ENCODE peak calls at places on chromosomes 3 and 15, in five cellular contexts. Q is effector memory CD4-positive, alpha-beta T cell; N is body of pancreas; G is anterior cingulate cortex; I is GM06990. X is an unnamed sample.

GRCh38 chr15:52661909-52662308 is 17.3 kb downstream of the ATOSA start:
- DNase-seq in I (no peak), N (no peak), Q (no peak), G (no peak), X (no peak)

GRCh38 chr15:68581725-68582124 is 2.9 kb downstream of the CORO2B start:
- DNase-seq in I (no peak), N (no peak), G (no peak), Q (no peak), X (no peak)

GRCh38 chr3:102069211-102069662 is 219.9 kb downstream of the NFKBIZ start:
- DNase-seq in I (no peak), Q (no peak), N (no peak), G (no peak), X (no peak)

GRCh38 chr3:107976204-107976775 is 114.5 kb downstream of the CD47 start:
- DNase-seq in I (no peak), N (no peak), G (no peak), Q (no peak), X (no peak)

GRCh38 chr3:105187340-105187739 is 179.4 kb upstream of the ALCAM start:
- DNase-seq in N (no peak), I (no peak), G (no peak), Q (no peak), X (no peak)

GRCh38 chr3:141050576-141050912 is 603 bp upstream of the SPSB4 start:
- DNase-seq in G (no peak), N (peak), I (no peak), Q (no peak), X (no peak)

GRCh38 chr15:35753486-35753885 is 207.5 kb upstream of the DPH6 start:
- DNase-seq in Q (no peak), G (no peak), N (no peak), I (no peak), X (no peak)

GRCh38 chr3:48765376-48765775 is 48.4 kb upstream of the IP6K2 start:
- DNase-seq in I (no peak), N (peak), Q (no peak), G (no peak), X (no peak)

GRCh38 chr3:186815490-186815889 is 9.2 kb upstream of the RFC4 start:
- DNase-seq in G (no peak), Q (no peak), N (no peak), I (no peak), X (no peak)

GRCh38 chr3:63912768-63913588 is 795 bp upstream of the SCAANT1 start:
- DNase-seq in Q (peak), G (no peak), I (no peak), N (peak), X (no peak)

GRCh38 chr3:71128951-71129350 is 454.6 kb downstream of the FOXP1 start:
- DNase-seq in Q (no peak), I (no peak), G (no peak), N (no peak), X (no peak)

GRCh38 chr3:186239321-186239720 is 122.7 kb downstream of the DGKG start:
- DNase-seq in G (peak), Q (no peak), I (no peak), N (peak), X (no peak)

GRCh38 chr3:107962946-107963345 is 127.9 kb downstream of the CD47 start:
- DNase-seq in G (no peak), N (peak), Q (no peak), I (no peak), X (no peak)

GRCh38 chr15:26102365-26102764 is 239.2 kb upstream of the ATP10A start:
- DNase-seq in Q (no peak), G (no peak), N (no peak), I (no peak), X (no peak)

GRCh38 chr3:156150434-156151066 is 30.2 kb downstream of the KCNAB1 start:
- DNase-seq in N (peak), I (no peak), G (no peak), Q (peak), X (no peak)

GRCh38 chr3:177466076-177466475 is 268.8 kb upstream of the TBL1XR1 start:
- DNase-seq in I (no peak), Q (no peak), N (no peak), G (no peak), X (no peak)

GRCh38 chr3:151644005-151644685 is 89.6 kb upstream of the AADACL2 start:
- DNase-seq in Q (no peak), I (no peak), G (no peak), N (no peak), X (no peak)

GRCh38 chr3:126720596-126720995 is 16.6 kb downstream of the CHCHD6 start:
- DNase-seq in I (no peak), N (no peak), Q (no peak), G (no peak), X (no peak)

GRCh38 chr3:59572106-59572505 is 522.3 kb upstream of the CFAP20DC start:
- DNase-seq in Q (no peak), I (no peak), N (no peak), G (no peak), X (no peak)

GRCh38 chr3:38334656-38335055 is 11.9 kb upstream of the XYLB start:
- DNase-seq in Q (no peak), I (no peak), N (no peak), G (no peak), X (no peak)

GRCh38 chr15:75712668-75713337 is at the start of gene CSPG4:
- DNase-seq in N (peak), Q (no peak), I (no peak), G (no peak), X (no peak)

GRCh38 chr3:135081451-135082434 is 286.7 kb downstream of the EPHB1 start:
- DNase-seq in Q (no peak), G (peak), N (no peak), I (no peak), X (peak)

GRCh38 chr15:69976366-69976994 is 121.2 kb downstream of the TLE3 start:
- DNase-seq in G (no peak), N (peak), Q (no peak), I (no peak), X (no peak)

GRCh38 chr15:101001796-101002195 is 82.6 kb downstream of the LRRK1 start:
- DNase-seq in G (no peak), I (no peak), N (no peak), Q (no peak), X (no peak)

GRCh38 chr3:54171509-54171908 is 49.2 kb downstream of the CACNA2D3 start:
- DNase-seq in G (no peak), N (no peak), I (no peak), Q (no peak), X (no peak)

GRCh38 chr3:72380711-72381508 is 467.3 kb downstream of the SHQ1 start:
- DNase-seq in N (no peak), I (no peak), Q (no peak), G (no peak), X (no peak)

GRCh38 chr3:127608362-127608718 is 10.1 kb downstream of the MCM2 start:
- DNase-seq in I (no peak), N (no peak), G (no peak), Q (no peak), X (no peak)

GRCh38 chr15:101023501-101024110 is 104.4 kb downstream of the LRRK1 start:
- DNase-seq in G (no peak), N (no peak), Q (no peak), I (no peak), X (no peak)

GRCh38 chr3:123015596-123015995 is 12.0 kb downstream of the SEMA5B start:
- DNase-seq in G (no peak), N (no peak), Q (no peak), I (no peak), X (no peak)

GRCh38 chr3:184180165-184180564 is 5.5 kb downstream of the AP2M1 start:
- DNase-seq in I (no peak), Q (no peak), N (no peak), G (no peak), X (no peak)

GRCh38 chr3:190443257-190443656 is 6.4 kb downstream of the TMEM207 start:
- DNase-seq in Q (no peak), N (no peak), G (no peak), I (no peak), X (no peak)

GRCh38 chr3:141485578-141486415 is 1.0 kb upstream of the RASA2 start:
- DNase-seq in Q (no peak), I (no peak), N (no peak), G (no peak), X (no peak)

X was measured in C1 segment of cervical spinal cord.